ENCODE peak calls at places on chromosomes 7 and 10, in four cellular contexts. G is H9, T is H1, A is IMR-90. M is an unnamed sample. For H3K79me1, the result is how much of the 10 kb centered on the place peaks cover.

GRCh38 chr10:34862892-34863291 is 47.8 kb upstream of the PARD3 start:
- DNase-seq in G (no peak), T (no peak), A (no peak), M (no peak)

GRCh38 chr10:25934673-25935139 is 677 bp downstream of the MYO3A start:
- DNase-seq in A (no peak), G (peak), T (peak), M (peak)

GRCh38 chr10:105585753-105586152 is 944.7 kb downstream of the SORCS3 start:
- DNase-seq in G (no peak), T (no peak), A (peak), M (peak)

GRCh38 chr10:75613685-75614587 is 182.5 kb downstream of the LRMDA start:
- DNase-seq in A (no peak), T (no peak), G (no peak), M (no peak)

GRCh38 chr10:87095241-87095945 is 387 bp downstream of the SHLD2 start:
- DNase-seq in T (peak), A (peak), G (peak), M (peak)

GRCh38 chr10:114724707-114725106 is 66.6 kb upstream of the ABLIM1 start:
- DNase-seq in A (no peak), G (no peak), T (no peak), M (no peak)

GRCh38 chr10:13972609-13973008 is 358.1 kb downstream of the FRMD4A start:
- DNase-seq in T (no peak), G (no peak), A (no peak), M (no peak)

GRCh38 chr7:1366801-1367405 is 92.4 kb downstream of the MICALL2 start:
- DNase-seq in A (no peak), T (no peak), G (no peak), M (no peak)

GRCh38 chr7:93314449-93314848 is 82.3 kb downstream of the VPS50 start:
- DNase-seq in T (no peak), G (no peak), A (no peak), M (no peak)

GRCh38 chr7:93316730-93317129 is 84.6 kb downstream of the VPS50 start:
- DNase-seq in G (no peak), T (no peak), A (peak), M (no peak)

GRCh38 chr7:93320856-93321255 is 88.7 kb downstream of the VPS50 start:
- DNase-seq in G (no peak), A (no peak), T (no peak), M (no peak)

GRCh38 chr7:93310346-93310745 is 78.2 kb downstream of the VPS50 start:
- DNase-seq in G (no peak), A (peak), T (no peak), M (no peak)

DNA sequence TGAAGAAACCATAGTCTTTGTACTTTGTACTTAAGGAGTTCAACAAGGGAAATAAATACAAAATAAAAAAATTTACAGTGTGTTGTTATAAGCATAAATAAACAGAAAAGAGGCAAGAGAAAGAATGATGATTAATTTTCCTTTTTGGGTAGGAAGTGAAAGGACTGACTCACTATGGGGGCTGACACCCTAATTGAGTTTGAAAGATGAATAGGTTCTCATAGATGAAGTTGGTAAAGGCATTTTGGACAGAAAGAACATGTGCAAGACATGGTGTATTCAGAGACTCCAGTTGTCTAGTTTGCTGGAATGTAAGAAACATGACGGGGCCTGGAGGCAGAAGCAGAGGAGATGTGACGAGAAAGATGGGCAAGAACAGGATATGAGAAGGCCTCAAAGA is 83.7 kb downstream of the VPS50 start:
- DNase-seq in G (no peak), A (no peak), T (no peak), M (no peak)
- H3K9ac ChIP-seq in G (no peak), A (no peak), T (no peak), M (no peak)

GRCh38 chr10:21158301-21158700 is 261.2 kb upstream of the NEBL start:
- DNase-seq in A (no peak), G (no peak), T (no peak), M (no peak)

GRCh38 chr10:21159669-21160068 is 262.6 kb upstream of the NEBL start:
- DNase-seq in T (no peak), A (no peak), G (no peak), M (no peak)

GRCh38 chr10:21160116-21160515 is 263.0 kb upstream of the NEBL start:
- DNase-seq in G (no peak), T (no peak), A (no peak), M (no peak)

GRCh38 chr10:21161090-21161625 is 264.0 kb upstream of the NEBL start:
- DNase-seq in G (no peak), A (no peak), T (no peak), M (no peak)

DNA sequence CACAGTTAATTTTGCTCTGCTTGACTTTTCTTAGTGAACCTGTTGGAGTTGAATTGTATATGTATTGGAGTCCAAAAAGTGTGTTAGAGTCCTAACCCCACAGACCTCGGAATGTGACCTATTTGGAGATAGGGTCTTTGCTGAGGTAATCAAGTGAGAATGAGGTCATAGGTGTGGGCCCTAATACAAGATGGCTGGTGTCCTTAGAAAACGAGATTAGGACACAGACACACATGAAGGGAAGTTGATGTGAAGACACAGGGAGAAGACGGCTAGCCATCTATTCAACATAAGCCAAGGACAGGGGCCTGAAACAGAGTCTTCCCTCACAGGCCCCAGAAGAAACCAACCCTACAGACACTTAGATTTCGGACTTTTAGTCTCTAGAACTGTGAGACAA is 260.6 kb upstream of the NEBL start:
- DNase-seq in T (no peak), G (no peak), A (no peak), M (no peak)
- H4K5ac ChIP-seq in T (no peak), G (no peak), A (no peak), M (no peak)

GRCh38 chr10:102775201-102775972 is 31.6 kb downstream of the WBP1L start:
- DNase-seq in A (peak), T (no peak), G (no peak), M (no peak)

GRCh38 chr10:102773986-102774385 is 30.2 kb downstream of the WBP1L start:
- DNase-seq in T (no peak), G (no peak), A (peak), M (no peak)

GRCh38 chr10:102777696-102778530 is 34.2 kb downstream of the WBP1L start:
- DNase-seq in G (peak), A (no peak), T (no peak), M (peak)

GRCh38 chr10:102776779-102777417 is 33.1 kb downstream of the WBP1L start:
- DNase-seq in A (peak), G (peak), T (peak), M (peak)

GRCh38 chr10:102775973-102776669 is 32.4 kb downstream of the WBP1L start:
- DNase-seq in G (peak), A (peak), T (no peak), M (peak)
- H3K79me1 ChIP-seq in G (under half), A (half or more), T (under half), M (under half)

DNA sequence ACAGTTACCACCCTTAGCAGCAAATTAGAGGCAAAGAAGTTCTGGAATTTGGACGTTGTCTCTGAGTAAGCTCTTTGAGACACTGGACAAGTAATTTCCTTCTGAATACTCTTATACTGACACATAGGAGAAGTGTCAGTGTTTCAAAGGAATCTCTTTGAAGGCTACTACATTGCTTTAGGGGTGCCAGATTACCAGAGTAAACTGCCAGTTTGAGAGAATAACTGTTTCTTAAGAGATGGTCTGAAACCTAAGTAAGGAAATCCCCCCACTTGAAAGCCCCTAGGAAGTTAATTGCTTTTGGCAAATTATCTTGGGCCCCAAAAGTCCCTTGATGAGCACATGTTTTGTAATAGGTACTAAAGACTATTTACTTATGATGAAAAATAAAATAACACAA is 3.4 kb downstream of the FAS start:
- DNase-seq in G (no peak), A (peak), T (no peak), M (no peak)
- H3K9ac ChIP-seq in G (no peak), A (peak), T (no peak), M (no peak)

DNA sequence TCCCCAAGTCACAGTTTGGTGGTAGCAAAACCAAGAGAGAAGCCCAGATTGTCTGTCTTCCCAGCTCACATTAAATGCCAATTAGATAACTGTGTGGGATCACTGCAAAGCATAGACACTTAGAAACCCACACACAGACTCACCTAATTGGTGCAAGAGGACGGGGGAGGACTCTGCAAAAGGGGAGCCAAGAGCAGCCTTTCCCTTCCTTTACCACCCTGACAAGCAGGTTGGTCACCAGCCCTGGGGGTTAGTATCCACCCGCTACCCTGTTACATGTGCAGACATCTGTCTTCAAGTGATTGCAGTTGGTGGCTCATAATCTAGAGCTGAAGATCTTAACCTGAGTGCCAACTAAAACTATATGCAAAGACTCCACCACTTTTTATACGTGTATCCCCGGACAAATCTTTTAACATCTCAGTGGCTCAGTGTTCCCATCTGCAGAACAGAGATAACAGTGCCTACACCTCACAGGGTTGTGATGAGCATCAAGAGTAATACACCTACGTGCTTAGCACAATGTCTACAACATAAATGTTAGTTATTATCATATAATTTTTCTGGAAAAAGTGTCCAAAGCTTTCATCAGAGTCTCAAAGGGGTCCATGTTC is 56.9 kb downstream of the SORBS1 start:
- DNase-seq in A (no peak), T (no peak), G (no peak), M (no peak)
- H4K5ac ChIP-seq in A (no peak), T (no peak), G (no peak), M (no peak)

DNA sequence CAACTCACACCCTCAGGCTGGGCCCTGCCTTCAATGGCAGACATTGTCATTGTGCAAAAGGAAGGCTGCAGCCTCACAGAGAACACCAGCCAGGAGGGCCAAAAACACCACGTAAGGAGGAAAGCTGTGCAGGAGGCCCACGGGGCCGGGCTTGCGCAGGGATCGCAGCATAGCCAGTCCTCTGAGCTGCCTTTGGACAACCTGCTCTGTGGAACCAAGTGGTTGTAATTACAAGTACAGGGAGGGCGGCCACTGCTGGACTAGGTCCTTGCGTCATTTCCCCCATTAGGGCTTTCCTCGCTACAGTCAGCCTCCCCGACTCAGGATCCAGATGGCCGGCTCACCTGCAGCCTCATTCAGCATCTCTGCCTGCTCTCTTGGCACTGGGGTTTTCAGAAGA is 66.9 kb downstream of the FAM53B start:
- DNase-seq in A (no peak), G (no peak), T (no peak), M (no peak)
- H3K79me1 ChIP-seq in A (under half), G (under half), T (under half), M (under half)

GRCh38 chr10:24425151-24425550 is 216.2 kb downstream of the KIAA1217 start:
- DNase-seq in T (no peak), G (no peak), A (no peak), M (no peak)

GRCh38 chr10:24430591-24430990 is 221.7 kb downstream of the KIAA1217 start:
- DNase-seq in G (no peak), T (no peak), A (peak), M (no peak)

GRCh38 chr10:24432478-24433416 is 223.8 kb downstream of the KIAA1217 start:
- DNase-seq in T (no peak), A (peak), G (no peak), M (no peak)

GRCh38 chr10:24427678-24428409 is 218.9 kb downstream of the KIAA1217 start:
- DNase-seq in T (no peak), G (no peak), A (no peak), M (no peak)

GRCh38 chr10:24428410-24428782 is 219.5 kb downstream of the KIAA1217 start:
- DNase-seq in A (peak), G (no peak), T (no peak), M (peak)
- H3K9ac ChIP-seq in A (no peak), G (no peak), T (no peak), M (no peak)